ENCODE peak calls at places on chromosomes 11 and 22, in nine cellular contexts. Q, V, I, B, A, K, W, M and X are unnamed samples.

GRCh38 chr22:26650722-26651421 is 6.5 kb upstream of the MIAT start:
- ATAC-seq in Q (no peak), V (peak), I (no peak), B (no peak), A (no peak), K (no peak), W (no peak), M (no peak), X (no peak)

GRCh38 chr22:37716708-37717107 is 19.9 kb downstream of the TRIOBP start:
- ATAC-seq in Q (no peak), V (no peak), I (no peak), B (no peak), A (no peak), K (no peak), W (no peak), M (no peak), X (peak)

GRCh38 chr11:27405134-27405533 is 42.1 kb upstream of the CCDC34 start:
- ATAC-seq in Q (no peak), V (no peak), I (peak), B (no peak), A (no peak), K (no peak), W (no peak), M (peak), X (no peak)

GRCh38 chr11:86728562-86728961 is 56.1 kb upstream of the ME3 start:
- ATAC-seq in Q (no peak), V (no peak), I (no peak), B (no peak), A (no peak), K (peak), W (no peak), M (no peak), X (no peak)

GRCh38 chr11:65488273-65489058 is 10.4 kb upstream of the MALAT1 start:
- ATAC-seq in Q (no peak), V (peak), I (no peak), B (no peak), A (no peak), K (peak), W (no peak), M (no peak), X (peak)

GRCh38 chr11:87878373-87878779 is 296.9 kb downstream of the RAB38 start:
- ATAC-seq in Q (no peak), V (no peak), I (no peak), B (no peak), A (no peak), K (peak), W (no peak), M (no peak), X (no peak)

GRCh38 chr22:22926359-22927195 is 39.0 kb downstream of the IGLL5 start:
- ATAC-seq in Q (no peak), V (no peak), I (no peak), B (no peak), A (no peak), K (no peak), W (no peak), M (no peak), X (no peak)

GRCh38 chr11:118672865-118673264 is 6.6 kb downstream of the TREH start:
- ATAC-seq in Q (no peak), V (no peak), I (no peak), B (no peak), A (no peak), K (no peak), W (no peak), M (no peak), X (no peak)

GRCh38 chr11:69398529-69399492 is 82.7 kb upstream of the LINC01488 start:
- ATAC-seq in Q (no peak), V (no peak), I (no peak), B (peak), A (no peak), K (peak), W (no peak), M (no peak), X (peak)

GRCh38 chr11:95398437-95399112 is 167.6 kb upstream of the SESN3 start:
- ATAC-seq in Q (no peak), V (no peak), I (no peak), B (no peak), A (no peak), K (no peak), W (no peak), M (no peak), X (no peak)

GRCh38 chr11:101010899-101011298 is 118.7 kb downstream of the PGR start:
- ATAC-seq in Q (no peak), V (no peak), I (no peak), B (no peak), A (no peak), K (no peak), W (no peak), M (no peak), X (no peak)

GRCh38 chr11:47441421-47441820 is 7.5 kb downstream of the RAPSN start:
- ATAC-seq in Q (no peak), V (no peak), I (no peak), B (no peak), A (no peak), K (no peak), W (no peak), M (no peak), X (no peak)

GRCh38 chr11:130865772-130866114 is 50.5 kb downstream of the SNX19 start:
- ATAC-seq in Q (peak), V (no peak), I (peak), B (no peak), A (no peak), K (no peak), W (no peak), M (peak), X (no peak)

GRCh38 chr11:82701847-82702520 is 31.7 kb downstream of the FAM181B start:
- ATAC-seq in Q (no peak), V (peak), I (no peak), B (no peak), A (no peak), K (peak), W (no peak), M (no peak), X (no peak)

GRCh38 chr11:7492253-7492652 is 6.9 kb downstream of the OLFML1 start:
- ATAC-seq in Q (no peak), V (no peak), I (peak), B (no peak), A (no peak), K (no peak), W (no peak), M (no peak), X (no peak)

GRCh38 chr11:22337571-22338464 is at the start of gene SLC17A6:
- ATAC-seq in Q (no peak), V (peak), I (no peak), B (no peak), A (no peak), K (peak), W (no peak), M (no peak), X (no peak)

GRCh38 chr22:29382575-29383328 is 5.6 kb downstream of the AP1B1 start:
- ATAC-seq in Q (no peak), V (no peak), I (no peak), B (no peak), A (no peak), K (peak), W (no peak), M (no peak), X (no peak)

GRCh38 chr11:132116516-132116915 is 746.1 kb downstream of the NTM start:
- ATAC-seq in Q (no peak), V (no peak), I (no peak), B (no peak), A (no peak), K (no peak), W (no peak), M (no peak), X (no peak)

GRCh38 chr22:50059185-50059880 is 1.2 kb upstream of the TTLL8 start:
- ATAC-seq in Q (no peak), V (no peak), I (peak), B (no peak), A (no peak), K (peak), W (no peak), M (peak), X (no peak)

GRCh38 chr11:134510171-134510570 is 98.1 kb upstream of the B3GAT1 start:
- ATAC-seq in Q (no peak), V (no peak), I (no peak), B (no peak), A (no peak), K (no peak), W (no peak), M (no peak), X (no peak)

GRCh38 chr11:91299980-91300379 is 924.6 kb upstream of the FAT3 start:
- ATAC-seq in Q (no peak), V (no peak), I (no peak), B (no peak), A (no peak), K (no peak), W (no peak), M (no peak), X (no peak)

GRCh38 chr11:123742778-123743177 is 1.3 kb upstream of the ZNF202 start:
- ATAC-seq in Q (no peak), V (no peak), I (no peak), B (no peak), A (no peak), K (no peak), W (no peak), M (no peak), X (no peak)

GRCh38 chr11:46541593-46542371 is 52.0 kb downstream of the AMBRA1 start:
- ATAC-seq in Q (peak), V (no peak), I (peak), B (no peak), A (no peak), K (peak), W (no peak), M (peak), X (peak)

GRCh38 chr11:46537851-46538295 is 56.0 kb downstream of the AMBRA1 start:
- ATAC-seq in Q (peak), V (peak), I (peak), B (peak), A (peak), K (peak), W (peak), M (peak), X (peak)

GRCh38 chr11:86091566-86091965 is 22.7 kb upstream of the PICALM start:
- ATAC-seq in Q (no peak), V (no peak), I (no peak), B (no peak), A (no peak), K (no peak), W (no peak), M (peak), X (no peak)

GRCh38 chr11:134581966-134582787 is 170.1 kb upstream of the B3GAT1 start:
- ATAC-seq in Q (no peak), V (peak), I (no peak), B (no peak), A (no peak), K (no peak), W (peak), M (no peak), X (no peak)

GRCh38 chr11:67365756-67366384 is 7.5 kb downstream of the CLCF1 start:
- ATAC-seq in Q (no peak), V (no peak), I (no peak), B (no peak), A (no peak), K (no peak), W (no peak), M (no peak), X (no peak)

GRCh38 chr11:17719940-17720795 is 797 bp downstream of the MYOD1 start:
- ATAC-seq in Q (peak), V (no peak), I (peak), B (no peak), A (no peak), K (no peak), W (no peak), M (peak), X (no peak)

GRCh38 chr11:115699733-115700132 is 195.5 kb upstream of the CADM1 start:
- ATAC-seq in Q (peak), V (no peak), I (peak), B (peak), A (no peak), K (peak), W (no peak), M (peak), X (no peak)

GRCh38 chr22:49724030-49724892 is 103.4 kb downstream of the BRD1 start:
- ATAC-seq in Q (no peak), V (peak), I (peak), B (no peak), A (peak), K (no peak), W (peak), M (no peak), X (no peak)

GRCh38 chr11:112293614-112294013 is 33.0 kb upstream of the PLET1 start:
- ATAC-seq in Q (peak), V (no peak), I (peak), B (no peak), A (no peak), K (no peak), W (no peak), M (peak), X (no peak)

GRCh38 chr22:42889290-42889689 is 32.2 kb upstream of the ARFGAP3 start:
- ATAC-seq in Q (no peak), V (peak), I (no peak), B (no peak), A (peak), K (peak), W (peak), M (no peak), X (no peak)

GRCh38 chr22:45995405-45996101 is 18.6 kb upstream of the WNT7B start:
- ATAC-seq in Q (no peak), V (no peak), I (no peak), B (no peak), A (no peak), K (no peak), W (no peak), M (no peak), X (no peak)